ENCODE peak calls at places on chromosomes 7 and 10, in eight cellular contexts. One of them, this sample, is unnamed.

GRCh38 chr7:31633454-31633853 is 53.6 kb upstream of the PPP1R17 start:
- DNase-seq in aorta: no peak
- DNase-seq in RPMI7951: peak
- DNase-seq in endothelial cell: no peak
- DNase-seq in posterior vena cava: no peak
- DNase-seq in caudate nucleus: no peak
- DNase-seq in kidney: no peak
- DNase-seq in T-helper 1 cell: no peak
- DNase-seq in this sample: no peak

GRCh38 chr7:105388373-105389089 is at the start of gene SRPK2:
- DNase-seq in aorta: peak
- DNase-seq in RPMI7951: peak
- DNase-seq in endothelial cell: peak
- DNase-seq in posterior vena cava: peak
- DNase-seq in caudate nucleus: peak
- DNase-seq in kidney: peak
- DNase-seq in T-helper 1 cell: peak
- DNase-seq in this sample: peak

GRCh38 chr10:23291551-23292334 is 52.9 kb downstream of the C10orf67 start:
- DNase-seq in aorta: no peak
- DNase-seq in RPMI7951: peak
- DNase-seq in endothelial cell: no peak
- DNase-seq in posterior vena cava: no peak
- DNase-seq in caudate nucleus: peak
- DNase-seq in kidney: no peak
- DNase-seq in T-helper 1 cell: no peak
- DNase-seq in this sample: no peak

GRCh38 chr7:122412886-122413285 is 108.3 kb upstream of the FEZF1 start:
- DNase-seq in aorta: no peak
- DNase-seq in RPMI7951: no peak
- DNase-seq in endothelial cell: no peak
- DNase-seq in posterior vena cava: no peak
- DNase-seq in caudate nucleus: no peak
- DNase-seq in kidney: no peak
- DNase-seq in T-helper 1 cell: no peak
- DNase-seq in this sample: no peak

GRCh38 chr7:110382736-110383135 is 708.2 kb upstream of the LRRN3 start:
- DNase-seq in aorta: no peak
- DNase-seq in RPMI7951: no peak
- DNase-seq in endothelial cell: no peak
- DNase-seq in posterior vena cava: no peak
- DNase-seq in caudate nucleus: no peak
- DNase-seq in kidney: no peak
- DNase-seq in T-helper 1 cell: no peak
- DNase-seq in this sample: no peak

GRCh38 chr10:51747211-51747610 is 47.8 kb upstream of the CSTF2T start:
- DNase-seq in aorta: no peak
- DNase-seq in RPMI7951: no peak
- DNase-seq in endothelial cell: no peak
- DNase-seq in posterior vena cava: no peak
- DNase-seq in caudate nucleus: no peak
- DNase-seq in kidney: no peak
- DNase-seq in T-helper 1 cell: no peak
- DNase-seq in this sample: no peak

GRCh38 chr10:107490389-107490788 is 325.9 kb upstream of the SORCS1 start:
- DNase-seq in aorta: no peak
- DNase-seq in RPMI7951: no peak
- DNase-seq in endothelial cell: no peak
- DNase-seq in posterior vena cava: no peak
- DNase-seq in caudate nucleus: no peak
- DNase-seq in kidney: no peak
- DNase-seq in T-helper 1 cell: no peak
- DNase-seq in this sample: no peak

GRCh38 chr7:71488308-71488707 is 356.4 kb downstream of the GALNT17 start:
- DNase-seq in aorta: no peak
- DNase-seq in RPMI7951: no peak
- DNase-seq in endothelial cell: no peak
- DNase-seq in posterior vena cava: no peak
- DNase-seq in caudate nucleus: no peak
- DNase-seq in kidney: no peak
- DNase-seq in T-helper 1 cell: no peak
- DNase-seq in this sample: no peak

GRCh38 chr10:47063858-47064257 is 152.6 kb downstream of the PTPN20 start:
- DNase-seq in aorta: no peak
- DNase-seq in RPMI7951: no peak
- DNase-seq in endothelial cell: no peak
- DNase-seq in posterior vena cava: no peak
- DNase-seq in caudate nucleus: no peak
- DNase-seq in kidney: no peak
- DNase-seq in T-helper 1 cell: no peak
- DNase-seq in this sample: no peak

GRCh38 chr7:1667566-1668485 is 2.3 kb upstream of the ELFN1 start:
- DNase-seq in aorta: peak
- DNase-seq in RPMI7951: no peak
- DNase-seq in endothelial cell: peak
- DNase-seq in posterior vena cava: peak
- DNase-seq in caudate nucleus: no peak
- DNase-seq in kidney: peak
- DNase-seq in T-helper 1 cell: no peak
- DNase-seq in this sample: peak

GRCh38 chr7:151078233-151079040 is 2.2 kb downstream of the FASTK start:
- DNase-seq in aorta: no peak
- DNase-seq in RPMI7951: no peak
- DNase-seq in endothelial cell: no peak
- DNase-seq in posterior vena cava: no peak
- DNase-seq in caudate nucleus: no peak
- DNase-seq in kidney: peak
- DNase-seq in T-helper 1 cell: no peak
- DNase-seq in this sample: no peak

GRCh38 chr10:78178940-78179339 is 145.3 kb downstream of the RPS24 start:
- DNase-seq in aorta: peak
- DNase-seq in RPMI7951: peak
- DNase-seq in endothelial cell: no peak
- DNase-seq in posterior vena cava: no peak
- DNase-seq in caudate nucleus: no peak
- DNase-seq in kidney: no peak
- DNase-seq in T-helper 1 cell: no peak
- DNase-seq in this sample: peak

GRCh38 chr10:129365767-129366400 is 101.2 kb upstream of the MGMT start:
- DNase-seq in aorta: no peak
- DNase-seq in RPMI7951: no peak
- DNase-seq in endothelial cell: no peak
- DNase-seq in posterior vena cava: no peak
- DNase-seq in caudate nucleus: no peak
- DNase-seq in kidney: no peak
- DNase-seq in T-helper 1 cell: no peak
- DNase-seq in this sample: no peak

GRCh38 chr10:130301026-130301892 is 165.1 kb downstream of the GLRX3 start:
- DNase-seq in aorta: no peak
- DNase-seq in RPMI7951: no peak
- DNase-seq in endothelial cell: no peak
- DNase-seq in posterior vena cava: peak
- DNase-seq in caudate nucleus: no peak
- DNase-seq in kidney: peak
- DNase-seq in T-helper 1 cell: peak
- DNase-seq in this sample: peak

GRCh38 chr7:155861480-155861868 is 49.2 kb upstream of the SHH start:
- DNase-seq in aorta: no peak
- DNase-seq in RPMI7951: no peak
- DNase-seq in endothelial cell: no peak
- DNase-seq in posterior vena cava: no peak
- DNase-seq in caudate nucleus: no peak
- DNase-seq in kidney: no peak
- DNase-seq in T-helper 1 cell: no peak
- DNase-seq in this sample: no peak

GRCh38 chr10:133158756-133159610 is 1.0 kb upstream of the KNDC1 start:
- DNase-seq in aorta: no peak
- DNase-seq in RPMI7951: peak
- DNase-seq in endothelial cell: no peak
- DNase-seq in posterior vena cava: peak
- DNase-seq in caudate nucleus: no peak
- DNase-seq in kidney: peak
- DNase-seq in T-helper 1 cell: no peak
- DNase-seq in this sample: peak

GRCh38 chr10:131786756-131787605 is 113.8 kb upstream of the PPP2R2D start:
- DNase-seq in aorta: no peak
- DNase-seq in RPMI7951: peak
- DNase-seq in endothelial cell: peak
- DNase-seq in posterior vena cava: no peak
- DNase-seq in caudate nucleus: no peak
- DNase-seq in kidney: no peak
- DNase-seq in T-helper 1 cell: peak
- DNase-seq in this sample: no peak

GRCh38 chr7:100875356-100875751 is 451 bp downstream of the SRRT start:
- DNase-seq in aorta: no peak
- DNase-seq in RPMI7951: peak
- DNase-seq in endothelial cell: no peak
- DNase-seq in posterior vena cava: peak
- DNase-seq in caudate nucleus: no peak
- DNase-seq in kidney: no peak
- DNase-seq in T-helper 1 cell: no peak
- DNase-seq in this sample: no peak

GRCh38 chr7:40890088-40890692 is 755.4 kb downstream of the SUGCT start:
- DNase-seq in aorta: no peak
- DNase-seq in RPMI7951: no peak
- DNase-seq in endothelial cell: no peak
- DNase-seq in posterior vena cava: no peak
- DNase-seq in caudate nucleus: no peak
- DNase-seq in kidney: no peak
- DNase-seq in T-helper 1 cell: no peak
- DNase-seq in this sample: no peak

GRCh38 chr7:7188091-7188490 is 5.7 kb downstream of the C1GALT1 start:
- DNase-seq in aorta: no peak
- DNase-seq in RPMI7951: no peak
- DNase-seq in endothelial cell: no peak
- DNase-seq in posterior vena cava: no peak
- DNase-seq in caudate nucleus: no peak
- DNase-seq in kidney: no peak
- DNase-seq in T-helper 1 cell: no peak
- DNase-seq in this sample: no peak

GRCh38 chr10:49298666-49298989 is 342 bp upstream of the C10orf71 start:
- DNase-seq in aorta: peak
- DNase-seq in RPMI7951: no peak
- DNase-seq in endothelial cell: no peak
- DNase-seq in posterior vena cava: peak
- DNase-seq in caudate nucleus: no peak
- DNase-seq in kidney: no peak
- DNase-seq in T-helper 1 cell: no peak
- DNase-seq in this sample: no peak

GRCh38 chr7:55449992-55450535 is 84.9 kb downstream of the LANCL2 start:
- DNase-seq in aorta: no peak
- DNase-seq in RPMI7951: no peak
- DNase-seq in endothelial cell: no peak
- DNase-seq in posterior vena cava: no peak
- DNase-seq in caudate nucleus: no peak
- DNase-seq in kidney: no peak
- DNase-seq in T-helper 1 cell: no peak
- DNase-seq in this sample: no peak

GRCh38 chr10:124238367-124238766 is 145.0 kb upstream of the CHST15 start:
- DNase-seq in aorta: peak
- DNase-seq in RPMI7951: no peak
- DNase-seq in endothelial cell: no peak
- DNase-seq in posterior vena cava: no peak
- DNase-seq in caudate nucleus: no peak
- DNase-seq in kidney: no peak
- DNase-seq in T-helper 1 cell: no peak
- DNase-seq in this sample: no peak

GRCh38 chr7:1817061-1817712 is 147.1 kb downstream of the ELFN1 start:
- DNase-seq in aorta: peak
- DNase-seq in RPMI7951: no peak
- DNase-seq in endothelial cell: no peak
- DNase-seq in posterior vena cava: peak
- DNase-seq in caudate nucleus: no peak
- DNase-seq in kidney: peak
- DNase-seq in T-helper 1 cell: no peak
- DNase-seq in this sample: no peak

GRCh38 chr10:122057841-122058240 is 68.9 kb downstream of the TACC2 start:
- DNase-seq in aorta: no peak
- DNase-seq in RPMI7951: no peak
- DNase-seq in endothelial cell: no peak
- DNase-seq in posterior vena cava: peak
- DNase-seq in caudate nucleus: no peak
- DNase-seq in kidney: no peak
- DNase-seq in T-helper 1 cell: no peak
- DNase-seq in this sample: no peak

GRCh38 chr7:23546897-23547572 is 15.3 kb upstream of the TRA2A start:
- DNase-seq in aorta: peak
- DNase-seq in RPMI7951: peak
- DNase-seq in endothelial cell: peak
- DNase-seq in posterior vena cava: no peak
- DNase-seq in caudate nucleus: peak
- DNase-seq in kidney: no peak
- DNase-seq in T-helper 1 cell: peak
- DNase-seq in this sample: peak

GRCh38 chr7:108001759-108002725 is 919 bp downstream of the LAMB1 start:
- DNase-seq in aorta: peak
- DNase-seq in RPMI7951: peak
- DNase-seq in endothelial cell: peak
- DNase-seq in posterior vena cava: no peak
- DNase-seq in caudate nucleus: no peak
- DNase-seq in kidney: peak
- DNase-seq in T-helper 1 cell: no peak
- DNase-seq in this sample: no peak

GRCh38 chr7:26356929-26357792 is 65.5 kb downstream of the SNX10 start:
- DNase-seq in aorta: no peak
- DNase-seq in RPMI7951: no peak
- DNase-seq in endothelial cell: no peak
- DNase-seq in posterior vena cava: no peak
- DNase-seq in caudate nucleus: no peak
- DNase-seq in kidney: no peak
- DNase-seq in T-helper 1 cell: no peak
- DNase-seq in this sample: no peak

GRCh38 chr10:124101351-124101750 is 8.0 kb upstream of the CHST15 start:
- DNase-seq in aorta: no peak
- DNase-seq in RPMI7951: no peak
- DNase-seq in endothelial cell: no peak
- DNase-seq in posterior vena cava: no peak
- DNase-seq in caudate nucleus: no peak
- DNase-seq in kidney: no peak
- DNase-seq in T-helper 1 cell: no peak
- DNase-seq in this sample: no peak

GRCh38 chr7:156026076-156027002 is 214.1 kb upstream of the SHH start:
- DNase-seq in aorta: no peak
- DNase-seq in RPMI7951: no peak
- DNase-seq in endothelial cell: no peak
- DNase-seq in posterior vena cava: peak
- DNase-seq in caudate nucleus: no peak
- DNase-seq in kidney: no peak
- DNase-seq in T-helper 1 cell: no peak
- DNase-seq in this sample: no peak

GRCh38 chr10:109895848-109896247 is 27.5 kb downstream of the XPNPEP1 start:
- DNase-seq in aorta: no peak
- DNase-seq in RPMI7951: no peak
- DNase-seq in endothelial cell: no peak
- DNase-seq in posterior vena cava: no peak
- DNase-seq in caudate nucleus: no peak
- DNase-seq in kidney: no peak
- DNase-seq in T-helper 1 cell: no peak
- DNase-seq in this sample: no peak